ENCODE peak calls at places on chromosomes 6 and 20, in ten cellular contexts. V is SJSA1; B is left ventricle myocardium inferior; Q is aorta; O is testis; F is GM23338; I is sigmoid colon; P is Caco-2; G is CD4-positive, CD25-positive, alpha-beta regulatory T cell; N is fibroblast of lung. D is an unnamed sample.

GRCh38 chr6:13147396-13148181 is 180.7 kb downstream of the TBC1D7 start:
- DNase-seq in O (no peak), F (no peak), B (no peak), I (no peak), N (no peak), Q (no peak), P (no peak), V (no peak), G (no peak), D (no peak)

GRCh38 chr20:63698739-63699465 is 2.5 kb downstream of the TNFRSF6B start:
- DNase-seq in F (no peak), I (peak; percentile 83), O (no peak), G (no peak), V (peak; percentile 95), P (peak; percentile 41), N (peak; percentile 92), Q (peak; percentile 94), B (no peak), D (no peak)

GRCh38 chr6:17393335-17394191 is at the start of gene CAP2:
- DNase-seq in I (peak; percentile 93), F (peak; percentile 88), G (no peak), N (peak; percentile 80), P (peak; percentile 65), Q (peak; percentile 86), V (peak; percentile 82), B (peak; percentile 68), O (peak; percentile 47), D (no peak)

GRCh38 chr20:59718681-59719080 is 114.3 kb downstream of the PHACTR3 start:
- DNase-seq in N (no peak), I (no peak), P (no peak), B (no peak), G (no peak), F (no peak), O (no peak), V (no peak), Q (no peak), D (no peak)

GRCh38 chr20:44843863-44844262 is 33.5 kb upstream of the RIMS4 start:
- DNase-seq in G (peak; percentile 16), V (no peak), F (no peak), Q (no peak), B (no peak), I (no peak), P (no peak), N (no peak), O (no peak), D (no peak)

GRCh38 chr6:88165087-88165876 is 865 bp downstream of the CNR1 start:
- DNase-seq in N (no peak), I (no peak), P (no peak), G (no peak), O (no peak), B (no peak), Q (no peak), F (no peak), V (no peak), D (no peak)

GRCh38 chr6:141359953-141360352 is 772.8 kb upstream of the GJE1 start:
- DNase-seq in O (peak; percentile 18), P (no peak), G (no peak), N (peak; percentile 82), B (no peak), V (no peak), Q (peak; percentile 38), F (no peak), I (no peak), D (no peak)

GRCh38 chr6:225121-225721 is 67.1 kb upstream of the DUSP22 start:
- DNase-seq in V (no peak), I (no peak), Q (no peak), O (no peak), B (no peak), G (peak; percentile 80), P (no peak), N (no peak), F (no peak), D (no peak)

GRCh38 chr6:111791415-111791814 is 81.8 kb downstream of the FYN start:
- DNase-seq in F (peak; percentile 36), I (no peak), Q (no peak), V (no peak), G (no peak), P (no peak), N (peak; percentile 81), B (no peak), O (no peak), D (no peak)

GRCh38 chr20:16527438-16527837 is 45.8 kb downstream of the KIF16B start:
- DNase-seq in Q (no peak), N (no peak), O (no peak), G (no peak), F (no peak), V (no peak), B (no peak), P (no peak), I (no peak), D (no peak)

GRCh38 chr6:150200428-150201105 is 57.7 kb downstream of the PPP1R14C start:
- DNase-seq in F (no peak), Q (peak; percentile 39), V (no peak), I (no peak), O (no peak), N (peak; percentile 18), G (no peak), P (peak; percentile 17), B (no peak), D (no peak)

GRCh38 chr6:24945046-24945445 is 9.3 kb upstream of the RIPOR2 start:
- DNase-seq in O (no peak), V (no peak), I (no peak), F (no peak), Q (no peak), P (no peak), B (no peak), N (no peak), G (no peak), D (no peak)
- H3K4me1 ChIP-seq in O (no peaks in the 10 kb centered on the region), V (no peaks in the 10 kb centered on the region), I (no peaks in the 10 kb centered on the region), F (no peaks in the 10 kb centered on the region), Q (no peaks in the 10 kb centered on the region), P (no peaks in the 10 kb centered on the region), B (no peaks in the 10 kb centered on the region), N (no peaks in the 10 kb centered on the region), G (peaks cover 31% of the 10 kb centered on the region), D (peaks cover 36% of the 10 kb centered on the region)

GRCh38 chr6:35402856-35403191 is 49.3 kb upstream of the FANCE start:
- DNase-seq in P (no peak), B (no peak), O (no peak), N (no peak), F (no peak), G (no peak), Q (no peak), I (no peak), V (no peak), D (no peak)

GRCh38 chr6:35406666-35407065 is 45.5 kb upstream of the FANCE start:
- DNase-seq in Q (no peak), N (no peak), V (no peak), P (no peak), B (no peak), O (no peak), I (no peak), F (no peak), G (no peak), D (no peak)

GRCh38 chr6:35402136-35402855 is 49.8 kb upstream of the FANCE start:
- DNase-seq in Q (no peak), V (no peak), N (no peak), I (no peak), O (no peak), F (no peak), G (no peak), P (peak; percentile 80), B (no peak), D (no peak)

GRCh38 chr6:35401514-35401913 is 50.6 kb upstream of the FANCE start:
- DNase-seq in F (no peak), G (no peak), B (no peak), O (no peak), V (no peak), P (no peak), I (no peak), N (no peak), Q (no peak), D (no peak)

DNA sequence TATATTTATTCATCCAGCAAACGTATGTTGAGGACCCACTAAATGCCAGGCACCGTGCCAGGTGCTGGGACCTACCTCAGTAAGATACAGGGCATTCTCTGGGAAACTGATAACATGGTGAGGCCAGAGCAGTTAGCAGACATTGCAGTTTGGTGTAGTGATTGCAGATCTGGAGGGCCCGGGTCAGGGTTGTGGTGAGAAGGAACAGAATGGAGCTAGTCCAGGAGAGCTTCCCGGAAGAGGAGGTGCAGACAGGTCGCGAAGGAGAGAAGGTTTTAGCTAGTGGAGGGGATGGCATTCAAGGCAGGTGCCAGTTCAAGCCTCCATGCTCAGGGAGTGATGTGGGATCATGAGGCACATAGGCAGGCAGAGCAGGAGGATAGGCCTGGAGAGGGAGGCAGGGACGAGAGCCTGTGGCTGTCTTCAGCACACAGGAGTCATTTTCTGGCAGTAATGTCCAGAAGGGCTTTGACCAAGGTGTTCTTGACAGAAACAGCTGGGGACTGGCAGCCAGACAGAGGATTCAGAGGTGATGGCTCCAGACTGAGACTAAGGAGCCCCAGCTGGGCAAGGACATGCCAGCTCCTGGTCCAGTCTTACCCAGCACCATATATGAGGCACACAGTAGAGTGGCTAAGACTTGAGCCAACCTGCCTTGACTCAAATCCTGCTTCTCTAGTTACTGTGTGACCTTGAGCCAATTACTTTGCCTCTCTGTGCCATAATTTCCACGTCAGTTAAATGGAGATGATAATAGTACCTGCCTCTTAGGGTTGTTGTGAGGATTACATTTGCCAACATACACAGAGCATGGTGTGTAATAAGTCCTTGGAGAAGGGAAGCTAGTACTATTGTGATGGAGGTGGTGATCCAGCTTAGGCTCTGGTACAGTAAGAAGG is 48.3 kb upstream of the FANCE start:
- DNase-seq in V (no peak), G (no peak), I (no peak), F (no peak), O (no peak), Q (no peak), N (no peak), B (no peak), P (no peak), D (no peak)
- H3K4me3 ChIP-seq in V (no peak overlapping the region), G (no peak overlapping the region), I (no peak overlapping the region), F (no peak overlapping the region), O (no peak overlapping the region), Q (no peak overlapping the region), N (no peak overlapping the region), B (no peak overlapping the region), P (no peak overlapping the region), D (no peak overlapping the region)

DNA sequence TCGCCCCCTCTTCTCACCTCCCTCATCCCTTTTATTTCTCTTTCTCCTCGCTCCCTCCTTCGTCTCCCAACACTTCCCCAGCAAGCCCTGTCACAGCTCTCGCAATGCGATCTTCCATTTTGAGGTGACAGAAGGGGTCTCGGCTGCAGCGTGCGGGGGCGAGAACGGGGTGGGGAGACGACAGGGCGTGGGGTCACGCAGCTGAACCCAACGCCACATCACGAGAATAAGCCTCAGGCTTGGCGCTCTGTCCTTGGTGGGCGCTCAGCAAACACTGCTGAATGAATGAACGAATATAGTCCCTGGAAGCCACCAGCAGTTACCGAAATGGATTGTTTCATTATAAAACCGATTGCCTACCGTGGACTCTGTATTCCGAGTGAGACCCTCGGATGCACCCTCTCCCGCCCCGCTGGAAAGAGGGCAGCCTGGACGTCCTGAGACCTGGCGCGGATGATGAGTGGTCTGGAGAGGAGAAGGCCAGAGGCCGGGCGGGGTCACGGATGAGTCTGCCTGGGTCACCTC is 3.9 kb downstream of the NRN1 start:
- DNase-seq in Q (no peak), G (no peak), B (no peak), F (no peak), P (no peak), N (no peak), V (no peak), I (no peak), O (no peak), D (no peak)
- H3K4me1 ChIP-seq in Q (no peaks in the 10 kb centered on the region), G (peaks cover 68% of the 10 kb centered on the region), B (peaks cover 78% of the 10 kb centered on the region), F (peaks cover 76% of the 10 kb centered on the region), P (peaks cover 15% of the 10 kb centered on the region), N (no peaks in the 10 kb centered on the region), V (peaks cover 25% of the 10 kb centered on the region), I (peaks cover 52% of the 10 kb centered on the region), O (peaks cover 8% of the 10 kb centered on the region), D (peaks cover 65% of the 10 kb centered on the region)

GRCh38 chr6:113732384-113732966 is 124.7 kb upstream of the MARCKS start:
- DNase-seq in I (peak; percentile 75), P (peak; percentile 8), N (peak; percentile 21), F (no peak), O (peak; percentile 16), B (peak; percentile 28), V (no peak), Q (no peak), G (no peak), D (no peak)
- H3K4me3 ChIP-seq in I (no peak overlapping the region), P (no peak overlapping the region), N (no peak overlapping the region), F (no peak overlapping the region), O (no peak overlapping the region), B (peak overlapping the region; percentile 11), V (no peak overlapping the region), Q (no peak overlapping the region), G (no peak overlapping the region), D (no peak overlapping the region)